ENCODE peak calls at places on chromosomes 12 and 14, in four cellular contexts. S is neural progenitor cell, C is iPS DF 6.9, G is tibial nerve. D is an unnamed sample. For H3K4me1, the result is how much of the 10 kb centered on the place peaks cover.

GRCh38 chr12:99157946-99158345 is 489.6 kb upstream of the GARIN6 start:
- DNase-seq in S (no peak), C (no peak), G (no peak), D (no peak)

GRCh38 chr12:57907281-57907680 is 34.1 kb upstream of the ATP23 start:
- DNase-seq in S (no peak), C (no peak), G (no peak), D (no peak)

GRCh38 chr14:88546621-88547385 is 8.0 kb downstream of the PTPN21 start:
- DNase-seq in S (no peak), C (no peak), G (no peak), D (no peak)

GRCh38 chr12:92619730-92620684 is 82.8 kb upstream of the PLEKHG7 start:
- DNase-seq in S (no peak), C (no peak), G (no peak), D (no peak)

GRCh38 chr14:52329678-52330376 is 15.7 kb downstream of the PTGER2 start:
- DNase-seq in S (no peak), C (no peak), G (no peak), D (no peak)

GRCh38 chr14:32077081-32078029 is at the start of gene ARHGAP5:
- DNase-seq in S (peak), C (no peak), G (peak), D (peak)

GRCh38 chr12:131218291-131219172 is 264.8 kb downstream of the ADGRD1 start:
- DNase-seq in S (peak), C (no peak), G (no peak), D (no peak)

GRCh38 chr12:53190108-53190729 is 9.5 kb upstream of the CSAD start:
- DNase-seq in S (peak), C (no peak), G (no peak), D (peak)

GRCh38 chr12:27133022-27133590 is 50.7 kb upstream of the C12orf71 start:
- DNase-seq in S (no peak), C (no peak), G (no peak), D (no peak)

GRCh38 chr12:98352218-98352811 is 163.1 kb upstream of the TMPO start:
- DNase-seq in S (no peak), C (no peak), G (no peak), D (no peak)

GRCh38 chr14:24179961-24180726 is 8.3 kb downstream of the REC8 start:
- DNase-seq in S (no peak), C (no peak), G (no peak), D (peak)

GRCh38 chr14:105213396-105213795 is 32.3 kb upstream of the NUDT14 start:
- DNase-seq in S (no peak), C (no peak), G (no peak), D (no peak)

GRCh38 chr12:59803735-59804134 is 207.9 kb downstream of the SLC16A7 start:
- DNase-seq in S (no peak), C (no peak), G (no peak), D (no peak)

GRCh38 chr12:124397807-124398577 is 103.1 kb downstream of the RFLNA start:
- DNase-seq in S (no peak), C (no peak), G (no peak), D (peak)

GRCh38 chr12:123126294-123127144 is 24.4 kb downstream of the PITPNM2 start:
- DNase-seq in S (no peak), C (no peak), G (peak), D (peak)

GRCh38 chr14:33254876-33255275 is 316.2 kb downstream of the NPAS3 start:
- DNase-seq in S (no peak), C (no peak), G (no peak), D (no peak)

GRCh38 chr14:57417228-57417627 is 26.8 kb downstream of the NAA30 start:
- DNase-seq in S (no peak), C (no peak), G (no peak), D (no peak)

GRCh38 chr12:48419409-48419935 is 52.9 kb upstream of the ANP32D start:
- DNase-seq in S (no peak), C (no peak), G (no peak), D (no peak)

GRCh38 chr14:59484611-59485174 is 376 bp downstream of the JKAMP start:
- DNase-seq in S (no peak), C (no peak), G (no peak), D (no peak)

GRCh38 chr14:73231874-73232851 is 5.1 kb upstream of the PAPLN start:
- DNase-seq in S (peak), C (no peak), G (peak), D (no peak)

GRCh38 chr12:38934696-38935095 is 29.3 kb upstream of the CPNE8 start:
- DNase-seq in S (no peak), C (no peak), G (no peak), D (no peak)

GRCh38 chr14:105385322-105385637 is 13.1 kb upstream of the TEX22 start:
- DNase-seq in S (no peak), C (no peak), G (no peak), D (no peak)

GRCh38 chr14:99681101-99681831 is 2.8 kb upstream of the CYP46A1 start:
- DNase-seq in S (no peak), C (no peak), G (no peak), D (no peak)

GRCh38 chr12:8960185-8960584 is 10.7 kb upstream of the M6PR start:
- DNase-seq in S (no peak), C (no peak), G (no peak), D (no peak)

GRCh38 chr12:8953773-8954402 is 4.4 kb upstream of the M6PR start:
- DNase-seq in S (no peak), C (no peak), G (no peak), D (no peak)

GRCh38 chr12:8956073-8956472 is 6.6 kb upstream of the M6PR start:
- DNase-seq in S (no peak), C (no peak), G (no peak), D (no peak)

GRCh38 chr12:8957561-8957960 is 8.1 kb upstream of the M6PR start:
- DNase-seq in S (no peak), C (no peak), G (no peak), D (no peak)

DNA sequence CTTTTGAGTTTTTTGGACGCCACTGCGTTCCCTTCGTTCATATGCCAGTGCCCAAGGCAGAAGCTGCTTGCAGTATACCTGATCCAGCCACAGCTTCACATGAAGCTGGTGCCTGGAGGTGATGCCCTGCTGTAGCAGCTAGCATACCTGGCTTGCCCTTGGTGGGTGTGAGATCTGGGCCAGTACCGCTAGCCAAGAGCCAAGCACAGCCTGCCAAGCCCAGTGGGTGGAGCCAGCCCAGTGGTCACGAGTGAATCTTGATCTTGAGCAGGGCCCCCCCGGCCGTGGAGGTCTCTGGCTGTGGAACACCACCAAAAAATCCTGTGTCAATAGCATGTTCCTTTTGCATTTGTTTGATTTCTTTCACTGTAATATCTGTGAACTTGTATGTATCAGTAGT is 7.3 kb upstream of the M6PR start:
- DNase-seq in S (no peak), C (no peak), G (no peak), D (no peak)
- H3K4me1 ChIP-seq in S (under half), C (under half), G (under half), D (under half)

GRCh38 chr12:114673169-114673833 is 10.7 kb downstream of the TBX3 start:
- DNase-seq in S (peak), C (no peak), G (no peak), D (peak)

GRCh38 chr12:114678718-114679117 is 5.3 kb downstream of the TBX3 start:
- DNase-seq in S (no peak), C (no peak), G (no peak), D (peak)

GRCh38 chr12:114678028-114678427 is 5.9 kb downstream of the TBX3 start:
- DNase-seq in S (no peak), C (no peak), G (no peak), D (no peak)

GRCh38 chr12:114674201-114675047 is 9.6 kb downstream of the TBX3 start:
- DNase-seq in S (peak), C (no peak), G (no peak), D (peak)

GRCh38 chr12:114676142-114676741 is 7.7 kb downstream of the TBX3 start:
- DNase-seq in S (peak), C (no peak), G (no peak), D (no peak)
- H3K4me1 ChIP-seq in S (under half), C (under half), G (under half), D (half or more)

GRCh38 chr12:6426882-6427671 is 17.7 kb upstream of the CD27 start:
- DNase-seq in S (no peak), C (no peak), G (no peak), D (peak)

GRCh38 chr12:6425588-6426531 is 18.9 kb upstream of the CD27 start:
- DNase-seq in S (no peak), C (no peak), G (no peak), D (peak)

GRCh38 chr12:6423267-6424007 is 21.3 kb upstream of the CD27 start:
- DNase-seq in S (peak), C (peak), G (peak), D (peak)

GRCh38 chr12:6424848-6425247 is 19.9 kb upstream of the CD27 start:
- DNase-seq in S (no peak), C (no peak), G (no peak), D (peak)

GRCh38 chr12:6424008-6424347 is 20.8 kb upstream of the CD27 start:
- DNase-seq in S (no peak), C (no peak), G (no peak), D (no peak)
- H3K4me1 ChIP-seq in S (under half), C (under half), G (under half), D (under half)

DNA sequence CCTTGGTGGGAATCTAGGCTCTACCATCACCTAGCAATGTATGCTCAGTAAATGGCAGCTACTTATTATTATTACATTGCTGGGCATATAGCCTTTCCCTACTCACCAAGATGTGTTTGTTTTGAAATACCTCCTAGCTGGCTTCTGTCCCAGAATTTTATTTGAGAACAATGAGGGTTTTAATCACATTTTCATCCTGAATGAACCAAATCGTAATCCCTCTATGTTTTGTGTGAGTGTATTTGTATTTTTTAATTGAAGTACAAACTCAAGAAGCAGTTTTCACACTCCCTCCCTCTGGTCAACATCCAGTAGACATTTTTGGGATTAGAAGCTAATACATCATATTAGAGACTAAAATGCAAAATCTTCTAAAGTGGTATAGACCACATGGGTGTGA is 7.6 kb downstream of the SLC7A8 start:
- DNase-seq in S (no peak), C (no peak), G (no peak), D (no peak)
- H3K4me1 ChIP-seq in S (under half), C (under half), G (under half), D (under half)

GRCh38 chr14:50795127-50795526 is 35.8 kb downstream of the NIN start:
- DNase-seq in S (no peak), C (no peak), G (no peak), D (no peak)
- H3K4me1 ChIP-seq in S (under half), C (under half), G (under half), D (under half)

DNA sequence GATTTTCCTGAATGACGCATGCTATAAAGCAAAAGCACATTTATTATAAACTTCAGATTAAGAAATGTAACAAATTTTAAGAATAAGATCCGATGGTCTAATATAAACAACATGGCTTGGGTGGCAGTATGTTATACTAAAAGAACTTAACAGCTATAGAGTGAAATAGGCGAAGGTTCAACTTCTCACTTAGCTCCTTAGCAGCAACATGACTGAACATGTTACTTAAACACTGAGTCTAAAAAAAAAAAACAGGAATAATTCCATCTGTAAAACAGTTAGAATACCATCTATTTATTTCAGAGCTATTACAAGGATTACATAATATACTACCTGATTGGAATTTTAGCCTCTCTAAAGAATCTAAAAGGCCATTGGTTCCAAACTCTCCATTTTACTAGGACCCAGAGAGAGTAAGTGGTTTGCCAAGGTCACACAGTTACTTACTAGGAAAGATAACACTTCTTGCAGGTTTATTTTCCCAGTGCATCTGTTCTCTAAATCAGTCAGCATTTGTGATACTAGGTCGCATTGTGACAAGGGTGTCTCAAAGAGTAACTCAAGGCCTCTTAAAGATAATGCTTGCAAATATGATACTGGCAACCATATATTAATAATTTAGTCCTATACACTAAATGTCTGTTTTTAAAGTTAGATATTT is 14.8 kb downstream of the OSBPL8 start:
- DNase-seq in S (no peak), C (no peak), G (no peak), D (no peak)
- H3K4me1 ChIP-seq in S (under half), C (under half), G (under half), D (under half)